ENCODE peak calls at places on chromosome 4, in eight cellular contexts. O, A, N, L, J, B, S and U are unnamed samples.

GRCh38 chr4:47068986-47069385 is 37.6 kb downstream of the GABRB1 start:
- DNase-seq in O (no peak), A (no peak), N (peak; percentile 23), L (no peak), J (no peak), B (no peak), S (peak; percentile 84), U (no peak)

GRCh38 chr4:149897784-149898183 is 82.1 kb upstream of the IQCM start:
- DNase-seq in O (no peak), A (peak; percentile 16), N (peak; percentile 42), L (no peak), J (no peak), B (no peak), S (no peak), U (peak; percentile 39)

GRCh38 chr4:833156-833555 is 7.2 kb upstream of the CPLX1 start:
- DNase-seq in O (no peak), A (no peak), N (no peak), L (no peak), J (no peak), B (no peak), S (no peak), U (no peak)

GRCh38 chr4:94669672-94670664 is 87.8 kb upstream of the BMPR1B start:
- DNase-seq in O (no peak), A (no peak), N (no peak), L (no peak), J (no peak), B (no peak), S (no peak), U (no peak)

GRCh38 chr4:54547299-54548097 is 110.3 kb upstream of the KIT start:
- DNase-seq in O (no peak), A (no peak), N (no peak), L (no peak), J (no peak), B (no peak), S (no peak), U (peak; percentile 24)

GRCh38 chr4:6050551-6050950 is 32.3 kb upstream of the C4orf50 start:
- DNase-seq in O (no peak), A (no peak), N (no peak), L (no peak), J (no peak), B (no peak), S (no peak), U (no peak)

GRCh38 chr4:176500894-176501293 is 181.1 kb downstream of the SPCS3 start:
- DNase-seq in O (no peak), A (no peak), N (no peak), L (no peak), J (no peak), B (no peak), S (no peak), U (no peak)

GRCh38 chr4:47490550-47490949 is 5.5 kb downstream of the ATP10D start:
- DNase-seq in O (no peak), A (peak; percentile 50), N (peak; percentile 45), L (peak; percentile 17), J (no peak), B (no peak), S (peak; percentile 31), U (peak; percentile 27)

GRCh38 chr4:153620352-153620751 is 63.7 kb upstream of the TLR2 start:
- DNase-seq in O (no peak), A (no peak), N (no peak), L (no peak), J (no peak), B (no peak), S (no peak), U (no peak)

GRCh38 chr4:29565256-29565655 is 1154.9 kb upstream of the PCDH7 start:
- DNase-seq in O (no peak), A (no peak), N (no peak), L (no peak), J (no peak), B (no peak), S (no peak), U (no peak)

GRCh38 chr4:33696066-33696465 is 2548.2 kb downstream of the ARAP2 start:
- DNase-seq in O (no peak), A (no peak), N (peak; percentile 61), L (no peak), J (no peak), B (no peak), S (no peak), U (no peak)

GRCh38 chr4:2624782-2625548 is 88.5 kb downstream of the FAM193A start:
- DNase-seq in O (no peak), A (no peak), N (no peak), L (no peak), J (no peak), B (no peak), S (no peak), U (no peak)

GRCh38 chr4:8304827-8305695 is 35.5 kb downstream of the HTRA3 start:
- DNase-seq in O (no peak), A (no peak), N (no peak), L (no peak), J (no peak), B (no peak), S (no peak), U (no peak)

GRCh38 chr4:150236626-150237025 is 158.4 kb downstream of the DCLK2 start:
- DNase-seq in O (no peak), A (no peak), N (no peak), L (no peak), J (no peak), B (no peak), S (peak; percentile 67), U (no peak)

GRCh38 chr4:2484993-2485392 is 16.1 kb downstream of the RNF4 start:
- DNase-seq in O (peak; percentile 58), A (peak; percentile 41), N (peak; percentile 55), L (no peak), J (no peak), B (peak; percentile 94), S (no peak), U (no peak)

GRCh38 chr4:141036786-141037185 is 96.5 kb downstream of the RNF150 start:
- DNase-seq in O (no peak), A (no peak), N (no peak), L (no peak), J (no peak), B (no peak), S (peak; percentile 19), U (no peak)

GRCh38 chr4:142434519-142435224 is 411.4 kb downstream of the INPP4B start:
- DNase-seq in O (no peak), A (no peak), N (no peak), L (peak; percentile 29), J (no peak), B (no peak), S (no peak), U (no peak)
- TF ChIP-seq CTCF in O (no peak), A (no peak), N (no peak), L (peak; percentile 33), J (no peak), B (no peak), S (no peak), U (no peak)

DNA sequence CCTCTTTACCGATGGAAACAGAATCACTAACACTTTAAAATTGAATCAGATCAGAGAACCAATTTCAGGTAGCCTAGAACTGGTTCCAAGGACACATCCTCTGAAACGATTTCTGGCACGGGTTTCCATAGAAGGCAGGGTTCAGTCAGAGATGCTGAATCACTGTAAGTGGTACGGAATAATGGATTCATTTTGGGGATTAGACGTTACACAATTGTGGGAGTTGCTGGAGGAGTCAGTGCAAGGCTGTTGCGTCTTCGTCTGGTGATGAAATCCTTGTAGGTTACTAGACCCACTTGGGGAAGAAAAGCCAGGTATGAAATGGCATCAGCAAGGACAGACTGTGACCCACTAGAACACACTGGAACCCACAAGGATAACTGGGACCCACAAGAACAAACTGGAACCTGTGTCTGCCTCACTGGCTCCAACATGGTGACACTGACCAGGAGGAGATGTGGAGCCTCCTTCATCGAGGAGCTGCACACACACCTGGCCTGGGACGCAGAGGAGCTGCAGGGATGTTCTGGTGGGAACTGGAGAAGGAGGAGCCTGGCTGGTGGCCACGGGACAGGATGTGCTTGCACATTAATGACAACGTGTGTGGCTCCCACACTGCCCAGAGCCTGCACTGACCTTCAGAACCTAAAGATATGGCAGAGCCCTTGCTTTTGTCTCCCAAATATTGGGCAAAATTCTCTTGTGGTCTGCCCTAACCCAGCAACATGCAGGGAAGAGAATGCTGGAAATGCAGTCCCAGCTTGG is 105.1 kb downstream of the TRAPPC11 start:
- DNase-seq in O (no peak), A (no peak), N (no peak), L (no peak), J (no peak), B (no peak), S (no peak), U (no peak)
- H3K27ac ChIP-seq in O (no peak overlapping the region), A (no peak overlapping the region), N (no peak overlapping the region), L (no peak overlapping the region), J (no peak overlapping the region), B (no peak overlapping the region), S (no peak overlapping the region), U (no peak overlapping the region)

GRCh38 chr4:25367004-25367621 is 9.9 kb upstream of the ANAPC4 start:
- DNase-seq in O (no peak), A (peak; percentile 46), N (peak; percentile 70), L (no peak), J (no peak), B (no peak), S (peak; percentile 16), U (peak; percentile 20)
- TF ChIP-seq CTCF in O (peak; percentile 28), A (peak; percentile 77), N (peak; percentile 57), L (peak; percentile 27), J (peak; percentile 77), B (peak; percentile 52), S (peak; percentile 45), U (peak; percentile 74)

GRCh38 chr4:185719493-185719843 is 92.5 kb downstream of the SORBS2 start:
- DNase-seq in O (no peak), A (no peak), N (no peak), L (no peak), J (no peak), B (no peak), S (no peak), U (no peak)

GRCh38 chr4:185718578-185719492 is 93.2 kb downstream of the SORBS2 start:
- DNase-seq in O (no peak), A (no peak), N (no peak), L (no peak), J (no peak), B (no peak), S (no peak), U (no peak)

GRCh38 chr4:185723619-185724150 is 88.3 kb downstream of the SORBS2 start:
- DNase-seq in O (no peak), A (no peak), N (no peak), L (no peak), J (no peak), B (no peak), S (no peak), U (no peak)

GRCh38 chr4:185721949-185722316 is 90.1 kb downstream of the SORBS2 start:
- DNase-seq in O (no peak), A (no peak), N (peak; percentile 57), L (no peak), J (no peak), B (no peak), S (no peak), U (no peak)

DNA sequence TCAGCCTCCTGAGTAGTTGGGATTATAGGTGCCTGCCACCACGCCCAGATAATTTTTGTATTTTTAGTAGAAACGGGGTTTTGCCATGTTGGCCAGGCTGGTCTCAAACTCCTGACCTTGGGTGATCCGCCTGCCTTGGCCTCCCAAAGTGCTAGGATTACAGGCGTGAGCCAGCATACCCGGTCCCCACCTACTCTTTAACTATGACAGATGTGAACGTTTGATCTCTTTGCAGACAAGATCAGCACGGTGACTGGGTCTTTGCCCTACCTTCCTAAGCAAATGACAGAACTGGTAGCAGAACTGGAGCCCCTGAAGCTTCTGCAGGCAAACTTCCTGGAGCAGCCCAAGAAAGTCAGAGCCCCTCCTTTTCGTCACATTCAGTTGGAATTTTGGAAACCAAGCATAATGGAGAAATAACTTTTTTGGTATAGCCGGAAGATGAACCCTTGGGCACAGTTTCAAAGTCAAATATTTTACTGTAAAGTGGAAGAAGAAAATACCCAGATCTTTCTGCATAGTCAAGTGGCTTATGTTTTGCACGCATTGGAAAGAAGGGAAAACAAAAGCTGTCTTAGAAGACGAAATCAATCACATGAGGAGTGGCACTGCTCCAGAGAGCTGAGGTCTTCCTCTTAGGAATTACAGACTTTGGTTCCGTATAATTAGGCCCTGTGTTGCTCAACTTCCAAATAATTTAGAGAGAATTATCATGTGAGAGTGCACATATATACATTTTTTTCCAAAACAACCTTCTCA is 90.6 kb downstream of the SORBS2 start:
- DNase-seq in O (no peak), A (no peak), N (peak; percentile 48), L (no peak), J (no peak), B (no peak), S (no peak), U (no peak)
- H3K27ac ChIP-seq in O (peak overlapping the region; percentile 65), A (no peak overlapping the region), N (peak overlapping the region; percentile 14), L (no peak overlapping the region), J (no peak overlapping the region), B (peak overlapping the region; percentile 77), S (no peak overlapping the region), U (no peak overlapping the region)